ENCODE peak calls at places on chromosomes 3 and 15, in six cellular contexts. L, R, H, W, J and N are unnamed samples.
A peak's percentile ranks its signal among the peaks of the same experiment; 100 is the strongest.

GRCh38 chr3:73228000-73228399 is 166.5 kb downstream of the EBLN2 start:
- DNase-seq in R (no peak), J (no peak), H (no peak), W (no peak), L (no peak), N (no peak)

GRCh38 chr3:117920240-117920923 is 1114.3 kb downstream of the IGSF11 start:
- DNase-seq in W (no peak), R (no peak), L (no peak), J (no peak), H (no peak), N (no peak)

GRCh38 chr3:111541391-111541790 is 606 bp upstream of the CD96 start:
- DNase-seq in L (no peak), W (no peak), H (no peak), R (no peak), J (no peak), N (no peak)

GRCh38 chr3:44208568-44208967 is 33.1 kb upstream of the TOPAZ1 start:
- DNase-seq in J (no peak), R (no peak), H (peak; percentile 17), W (no peak), L (no peak), N (no peak)

GRCh38 chr3:65734382-65734781 is 304.3 kb downstream of the MAGI1 start:
- DNase-seq in R (no peak), L (no peak), H (no peak), W (no peak), J (no peak), N (no peak)

GRCh38 chr3:189577290-189577951 is 53.8 kb upstream of the TP63 start:
- DNase-seq in W (no peak), R (no peak), H (no peak), L (no peak), J (no peak), N (no peak)

GRCh38 chr3:42529463-42529862 is 27.0 kb downstream of the VIPR1 start:
- DNase-seq in R (no peak), J (no peak), L (no peak), H (no peak), W (no peak), N (no peak)

GRCh38 chr3:44114142-44114541 is 127.5 kb upstream of the TOPAZ1 start:
- DNase-seq in W (no peak), H (peak; percentile 15), L (no peak), R (no peak), J (peak; percentile 66), N (peak; percentile 68)

GRCh38 chr15:73756947-73757513 is 3.9 kb upstream of the INSYN1 start:
- DNase-seq in J (no peak), R (no peak), W (no peak), L (no peak), H (no peak), N (no peak)

GRCh38 chr15:49645937-49646336 is 25.1 kb downstream of the DTWD1 start:
- DNase-seq in W (peak; percentile 39), J (no peak), R (no peak), H (peak; percentile 52), L (no peak), N (no peak)

GRCh38 chr3:73030073-73030597 is 31.3 kb upstream of the EBLN2 start:
- DNase-seq in W (no peak), J (no peak), R (no peak), H (no peak), L (no peak), N (no peak)

GRCh38 chr15:45364271-45364670 is 14.1 kb downstream of the GATM start:
- DNase-seq in R (no peak), J (no peak), W (no peak), L (no peak), H (no peak), N (no peak)

GRCh38 chr15:77537006-77537405 is 95.7 kb downstream of the LINGO1 start:
- DNase-seq in R (no peak), W (no peak), L (no peak), H (no peak), J (no peak), N (no peak)

GRCh38 chr15:81987628-81988027 is 58.2 kb downstream of the MEX3B start:
- DNase-seq in H (no peak), J (no peak), W (no peak), L (no peak), R (no peak), N (no peak)

GRCh38 chr3:170689218-170689874 is 103.5 kb upstream of the SLC7A14 start:
- DNase-seq in L (no peak), J (peak; percentile 17), R (peak; percentile 68), H (peak; percentile 92), W (peak; percentile 47), N (no peak)

GRCh38 chr15:33044598-33044997 is 149.9 kb downstream of the FMN1 start:
- DNase-seq in R (no peak), L (no peak), W (no peak), J (no peak), H (no peak), N (no peak)

GRCh38 chr3:134357914-134358811 is 16.1 kb downstream of the AMOTL2 start:
- DNase-seq in H (peak; percentile 91), J (no peak), W (no peak), L (no peak), R (peak; percentile 96), N (peak; percentile 44)
- TF ChIP-seq CTCF in H (peak; percentile 55), J (peak; percentile 73), W (no peak), L (peak; percentile 47), R (peak; percentile 41), N (no peak)

GRCh38 chr3:104742044-104742443 is 624.7 kb upstream of the ALCAM start:
- DNase-seq in W (no peak), L (no peak), J (no peak), H (no peak), R (no peak), N (no peak)

GRCh38 chr3:104750581-104750980 is 616.1 kb upstream of the ALCAM start:
- DNase-seq in W (no peak), H (no peak), L (no peak), R (no peak), J (no peak), N (no peak)

GRCh38 chr3:104740874-104741273 is 625.8 kb upstream of the ALCAM start:
- DNase-seq in W (no peak), H (no peak), R (no peak), J (no peak), L (no peak), N (no peak)

DNA sequence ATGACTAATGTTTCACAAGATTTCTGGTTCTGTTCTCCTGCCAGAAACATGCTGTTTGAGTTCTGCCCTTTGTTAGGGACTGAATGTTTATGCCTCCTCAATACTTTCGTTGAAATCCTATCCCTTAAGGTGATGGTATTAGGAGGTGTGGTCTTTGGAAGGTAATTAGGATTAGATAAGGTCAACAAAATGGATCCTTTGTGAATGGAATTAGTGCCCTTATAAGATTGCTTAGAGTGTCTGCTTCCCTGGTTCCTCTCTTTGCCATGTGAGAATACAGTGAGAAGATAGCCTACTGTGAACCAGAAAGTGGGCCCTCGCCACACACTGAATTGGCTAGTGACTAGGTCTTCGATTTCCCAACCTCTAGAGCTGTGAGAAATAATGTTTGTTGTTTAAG is 621.4 kb upstream of the ALCAM start:
- DNase-seq in H (no peak), J (no peak), L (no peak), W (no peak), R (no peak), N (no peak)
- TF ChIP-seq CTCF in H (no peak), J (no peak), L (no peak), W (no peak), R (no peak), N (no peak)

DNA sequence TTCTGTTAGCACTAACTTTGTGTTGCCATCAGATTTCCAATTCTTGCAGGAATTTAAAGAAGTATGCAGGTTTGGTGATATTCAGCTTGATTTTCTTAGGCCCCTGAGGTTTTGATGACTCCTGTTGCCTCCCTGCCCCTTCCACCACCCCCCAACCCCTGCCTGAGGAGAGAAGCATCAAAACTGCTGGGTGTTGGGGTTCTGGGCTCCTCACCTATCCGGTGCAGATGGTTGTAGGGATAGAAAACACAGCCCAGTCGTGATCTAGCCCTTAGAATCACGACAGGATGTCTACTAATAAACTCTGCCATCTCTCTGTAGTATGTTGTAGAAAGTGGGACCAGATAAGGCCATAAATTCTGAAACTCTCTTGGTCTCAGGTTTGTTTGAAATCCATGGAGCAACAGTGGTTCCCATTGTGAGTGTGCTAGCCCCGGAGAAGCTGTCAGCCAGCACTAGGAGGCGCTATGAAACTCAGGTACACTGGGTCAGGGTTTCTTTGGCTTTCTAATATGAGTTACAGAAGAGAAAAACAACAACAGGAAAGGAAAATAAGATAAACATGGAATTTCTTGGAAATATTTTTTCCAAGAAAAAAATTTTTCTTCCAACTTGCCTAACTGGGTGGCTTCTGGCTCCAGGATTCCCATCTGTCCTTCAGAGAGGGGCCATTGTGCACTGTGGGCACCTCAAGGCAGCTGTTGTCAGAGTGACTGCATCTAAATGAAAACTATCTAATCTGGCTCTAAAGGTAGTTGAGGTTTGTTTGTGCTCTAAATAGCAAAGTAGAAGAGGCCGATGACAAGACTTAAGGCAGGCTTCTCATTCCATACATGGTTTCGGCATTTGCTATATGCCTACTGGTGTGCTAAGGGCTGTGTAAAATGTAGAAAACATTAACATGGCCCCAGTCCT is 8.7 kb downstream of the SRP14 start:
- DNase-seq in R (no peak), W (no peak), H (peak; percentile 49), L (no peak), J (peak; percentile 28), N (peak; percentile 46)
- TF ChIP-seq CTCF in R (peak; percentile 73), W (no peak), H (peak; percentile 91), L (peak; percentile 34), J (peak; percentile 59), N (peak; percentile 56)

DNA sequence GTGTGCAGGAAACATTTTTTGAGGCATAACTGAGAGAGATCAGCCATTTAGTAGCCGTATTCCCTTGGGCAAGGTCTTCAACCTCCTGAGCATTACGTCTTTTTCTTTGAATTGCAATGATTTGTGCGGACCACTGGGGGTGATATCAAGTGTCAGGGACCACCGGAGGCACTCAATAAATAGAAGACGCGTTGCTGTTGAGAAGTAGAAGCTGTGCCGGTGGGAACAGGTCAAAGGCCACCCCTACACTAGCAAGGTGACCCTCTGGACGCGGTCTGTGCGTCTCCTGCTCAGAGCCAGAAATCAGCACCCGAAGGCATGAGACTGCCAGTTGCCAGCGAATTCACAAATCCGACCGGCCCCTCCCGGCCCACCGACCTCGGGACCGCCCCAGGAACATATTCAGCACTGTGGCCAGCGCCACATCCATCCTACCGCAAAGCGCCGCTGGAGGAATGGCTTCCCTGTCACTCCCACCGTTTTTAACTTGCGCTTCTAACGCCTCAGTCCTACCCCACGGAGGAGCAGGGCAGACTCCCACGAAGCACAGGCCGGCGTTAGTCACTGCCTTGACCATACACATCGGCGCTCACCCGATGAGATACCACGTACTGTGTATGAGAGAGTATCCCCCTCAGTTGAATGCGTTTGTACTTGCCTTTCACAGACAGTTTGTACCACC is 1.4 kb upstream of the GHSR start:
- DNase-seq in L (no peak), R (no peak), W (no peak), H (no peak), J (no peak), N (peak; percentile 87)
- TF ChIP-seq CTCF in L (no peak), R (no peak), W (no peak), H (no peak), J (no peak), N (no peak)

GRCh38 chr3:57864853-57865252 is 108.7 kb downstream of the SLMAP start:
- DNase-seq in H (peak; percentile 41), J (no peak), R (no peak), W (no peak), L (no peak), N (no peak)
- TF ChIP-seq CTCF in H (peak; percentile 58), J (no peak), R (peak; percentile 68), W (no peak), L (peak; percentile 31), N (peak; percentile 33)